ENCODE peak calls at places on chromosome 1, in ten cellular contexts. A is PC-3, F is ovary, M is omental fat pad, B is IMR-90, V is astrocyte of the spinal cord, U is uterus, H is colonic mucosa, D is lower lobe of right lung, Z is heart left ventricle. R is an unnamed sample.

GRCh38 chr1:236394905-236395779 is 1.1 kb downstream of the EDARADD start:
- DNase-seq in A (peak; percentile 16), F (peak; percentile 24), M (no peak), B (no peak), V (no peak), U (peak; percentile 17), H (peak; percentile 24), D (no peak), Z (peak; percentile 11), R (no peak)

GRCh38 chr1:183554577-183554976 is 35.7 kb downstream of the NCF2 start:
- DNase-seq in A (no peak), F (no peak), M (no peak), B (no peak), V (no peak), U (no peak), H (no peak), D (no peak), Z (no peak), R (no peak)

GRCh38 chr1:8567146-8567545 is 249.2 kb downstream of the SLC45A1 start:
- DNase-seq in A (peak; percentile 23), F (no peak), M (no peak), B (peak; percentile 84), V (no peak), U (no peak), H (no peak), D (no peak), Z (no peak), R (no peak)

GRCh38 chr1:215523906-215524305 is 43.2 kb upstream of the KCTD3 start:
- DNase-seq in A (no peak), F (no peak), M (no peak), B (peak; percentile 45), V (peak; percentile 13), U (no peak), H (no peak), D (no peak), Z (no peak), R (no peak)

GRCh38 chr1:5509664-5510452 is 482.4 kb downstream of the NPHP4 start:
- DNase-seq in A (peak; percentile 72), F (peak; percentile 72), M (no peak), B (peak; percentile 15), V (peak; percentile 10), U (peak; percentile 49), H (peak; percentile 70), D (peak; percentile 72), Z (peak; percentile 46), R (no peak)

GRCh38 chr1:1347663-1348419 is 1.4 kb downstream of the DVL1 start:
- DNase-seq in A (peak; percentile 79), F (no peak), M (no peak), B (peak; percentile 25), V (peak; percentile 31), U (no peak), H (peak; percentile 85), D (no peak), Z (no peak), R (no peak)

GRCh38 chr1:49765034-49765433 is 258.7 kb downstream of the AGBL4 start:
- DNase-seq in A (peak; percentile 56), F (no peak), M (no peak), B (no peak), V (no peak), U (no peak), H (no peak), D (no peak), Z (no peak), R (no peak)

GRCh38 chr1:243501002-243501401 is 245.2 kb downstream of the SDCCAG8 start:
- DNase-seq in A (peak; percentile 38), F (no peak), M (no peak), B (peak; percentile 93), V (peak; percentile 88), U (no peak), H (no peak), D (no peak), Z (no peak), R (no peak)

DNA sequence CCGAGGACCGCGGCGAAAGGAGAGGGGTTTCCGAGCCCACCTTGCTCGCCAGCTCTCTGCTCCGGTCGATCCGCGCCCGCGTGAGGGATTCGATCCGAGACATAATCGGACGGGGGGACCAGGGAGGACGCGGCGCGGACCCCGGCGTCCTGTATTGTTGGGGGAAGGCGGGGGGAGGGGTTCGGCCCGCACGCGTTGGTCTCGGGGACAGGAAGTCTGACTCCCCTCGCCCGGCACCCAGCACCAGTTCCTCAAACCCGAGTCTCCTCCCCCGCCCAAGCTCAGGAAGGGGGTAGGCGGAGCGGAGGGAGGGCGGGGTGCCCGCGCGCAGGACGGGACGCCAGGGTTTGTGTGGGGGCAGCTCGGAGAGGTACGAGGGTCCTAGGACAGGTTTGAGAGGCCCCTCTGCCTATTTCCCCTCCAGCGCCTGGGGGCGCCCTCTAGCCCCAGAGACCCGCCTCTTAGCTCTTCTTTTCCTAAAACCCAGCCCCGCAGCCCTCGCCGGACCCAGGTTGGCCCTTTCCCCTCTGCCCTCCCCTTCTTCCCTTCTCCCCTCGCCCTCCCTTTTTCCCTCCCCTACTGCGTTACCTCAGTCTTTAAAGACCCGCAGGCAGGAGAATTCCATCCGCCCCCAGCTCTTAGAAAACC is at the start of gene ARHGEF2:
- DNase-seq in A (peak; percentile 71), F (peak; percentile 84), M (peak; percentile 57), B (peak; percentile 64), V (peak; percentile 65), U (peak; percentile 84), H (peak; percentile 92), D (peak; percentile 91), Z (peak; percentile 89), R (peak; percentile 93)
- TF ChIP-seq CTCF in A (no peak), F (no peak), M (no peak), B (peak; percentile 30), V (peak; percentile 52), U (peak; percentile 20), H (no peak), D (peak; percentile 19), Z (no peak), R (no peak)

DNA sequence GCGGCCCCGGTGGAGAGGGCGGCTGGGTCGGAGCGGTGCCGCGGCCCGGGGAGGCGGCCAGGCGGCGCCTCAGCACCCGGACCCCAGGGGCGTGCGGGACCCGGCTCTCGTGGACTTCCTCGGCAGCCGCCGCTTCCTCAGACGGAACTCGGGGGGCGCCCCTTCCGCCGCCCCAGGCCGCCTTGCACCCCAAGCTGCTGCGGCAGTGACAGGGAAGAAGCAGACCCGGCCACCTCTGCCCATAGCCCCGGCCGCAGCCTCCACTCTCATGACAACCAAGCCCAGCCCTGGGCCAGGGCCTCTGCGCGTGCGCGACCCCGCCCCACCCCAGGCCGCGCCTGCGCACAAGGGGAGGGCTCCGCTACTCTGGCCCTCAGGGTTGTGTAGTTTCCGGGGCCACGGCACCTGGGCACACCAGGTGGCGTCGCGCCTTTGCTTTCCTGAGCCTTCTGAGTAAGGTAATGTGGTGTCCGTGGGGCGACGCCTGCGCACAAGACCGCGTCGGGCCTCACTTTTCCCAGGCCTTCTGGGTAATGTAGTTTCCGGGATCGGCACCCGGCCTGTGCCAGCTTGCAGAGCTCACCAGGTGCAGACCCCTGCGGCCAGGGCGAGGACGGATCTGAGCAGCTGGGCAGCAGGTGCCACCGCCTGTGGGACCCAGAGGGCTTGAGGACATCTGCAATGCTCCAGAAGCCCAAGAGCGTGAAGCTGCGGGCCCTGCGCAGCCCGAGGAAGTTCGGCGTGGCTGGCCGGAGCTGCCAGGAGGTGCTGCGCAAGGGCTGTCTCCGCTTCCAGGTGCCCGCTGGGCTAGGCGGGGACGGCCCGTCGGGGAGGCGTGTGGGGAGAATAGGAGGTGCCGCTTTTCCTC is at the start of the genes CEP104 and DFFB:
- DNase-seq in A (peak; percentile 100), F (peak; percentile 89), M (peak; percentile 64), B (peak; percentile 67), V (peak; percentile 90), U (peak; percentile 87), H (peak; percentile 96), D (peak; percentile 98), Z (peak; percentile 83), R (peak; percentile 77)
- TF ChIP-seq CTCF in A (peak; percentile 62), F (no peak), M (no peak), B (no peak), V (no peak), U (no peak), H (peak; percentile 29), D (peak; percentile 50), Z (peak; percentile 12), R (no peak)

GRCh38 chr1:110262296-110262695 is 52.2 kb downstream of the KCNC4 start:
- DNase-seq in A (no peak), F (no peak), M (no peak), B (no peak), V (no peak), U (no peak), H (no peak), D (no peak), Z (no peak), R (no peak)

GRCh38 chr1:110265186-110265585 is 55.1 kb downstream of the KCNC4 start:
- DNase-seq in A (no peak), F (no peak), M (no peak), B (no peak), V (no peak), U (no peak), H (no peak), D (no peak), Z (no peak), R (no peak)

GRCh38 chr1:110260194-110260593 is 50.1 kb downstream of the KCNC4 start:
- DNase-seq in A (no peak), F (no peak), M (no peak), B (no peak), V (no peak), U (no peak), H (no peak), D (no peak), Z (no peak), R (no peak)

GRCh38 chr1:110264430-110264829 is 54.3 kb downstream of the KCNC4 start:
- DNase-seq in A (no peak), F (no peak), M (no peak), B (no peak), V (no peak), U (no peak), H (no peak), D (no peak), Z (no peak), R (no peak)

DNA sequence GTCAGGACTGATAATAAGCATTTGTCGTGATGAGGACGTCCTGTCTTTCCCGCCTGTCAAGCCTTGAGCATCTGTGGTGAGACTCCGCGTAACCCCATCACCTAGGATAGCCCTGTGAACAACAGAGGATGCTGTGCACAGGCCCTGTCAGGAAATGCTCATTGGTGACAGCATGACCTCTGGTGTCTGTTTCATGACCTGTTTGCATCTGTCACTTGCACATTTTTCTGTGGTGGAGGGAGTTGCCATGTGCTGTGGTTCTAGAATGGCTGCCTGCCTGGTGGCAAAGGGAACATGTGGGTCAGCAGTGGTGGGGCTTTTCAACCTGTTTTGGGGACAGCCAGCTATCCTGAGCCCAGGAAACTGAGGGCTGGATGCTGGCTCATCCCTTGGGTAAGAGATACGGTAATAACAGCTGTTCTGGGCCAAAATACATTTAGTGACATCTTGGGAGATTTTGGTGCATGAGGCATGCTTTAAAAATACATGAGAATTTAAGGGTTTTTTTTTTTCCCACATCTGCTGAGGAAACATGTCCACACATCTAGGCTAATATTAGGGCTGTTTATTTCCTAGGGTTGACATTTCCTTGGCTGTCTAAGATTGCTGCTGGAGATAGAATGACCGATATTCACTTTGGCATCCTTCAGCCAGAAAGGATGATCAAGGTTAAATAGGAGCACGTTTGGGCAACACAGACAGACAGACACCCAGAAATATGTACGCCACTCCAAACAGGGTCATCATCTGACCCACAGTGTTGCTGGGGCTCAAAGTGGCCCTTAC is 52.9 kb downstream of the KCNC4 start:
- DNase-seq in A (no peak), F (no peak), M (no peak), B (no peak), V (no peak), U (no peak), H (no peak), D (no peak), Z (no peak), R (no peak)
- TF ChIP-seq CTCF in A (no peak), F (no peak), M (no peak), B (no peak), V (no peak), U (no peak), H (no peak), D (no peak), Z (no peak), R (no peak)

GRCh38 chr1:14576155-14576554 is 22.3 kb upstream of the KAZN start:
- DNase-seq in A (no peak), F (no peak), M (no peak), B (no peak), V (no peak), U (no peak), H (no peak), D (no peak), Z (no peak), R (no peak)

GRCh38 chr1:14568716-14569115 is 29.8 kb upstream of the KAZN start:
- DNase-seq in A (no peak), F (no peak), M (no peak), B (no peak), V (no peak), U (no peak), H (no peak), D (no peak), Z (no peak), R (no peak)

GRCh38 chr1:14570514-14570913 is 28.0 kb upstream of the KAZN start:
- DNase-seq in A (peak; percentile 92), F (no peak), M (no peak), B (peak; percentile 23), V (no peak), U (no peak), H (no peak), D (no peak), Z (no peak), R (no peak)

GRCh38 chr1:14572861-14573260 is 25.6 kb upstream of the KAZN start:
- DNase-seq in A (no peak), F (no peak), M (no peak), B (no peak), V (no peak), U (no peak), H (no peak), D (no peak), Z (no peak), R (no peak)

GRCh38 chr1:14571810-14572767 is 26.4 kb upstream of the KAZN start:
- DNase-seq in A (peak; percentile 10), F (no peak), M (no peak), B (no peak), V (no peak), U (no peak), H (no peak), D (no peak), Z (no peak), R (no peak)
- TF ChIP-seq CTCF in A (peak; percentile 47), F (no peak), M (no peak), B (no peak), V (peak; percentile 32), U (no peak), H (no peak), D (peak; percentile 15), Z (no peak), R (peak; percentile 32)

R was measured in CD14-positive monocyte.